ENCODE peak calls at places on chromosomes 2 and 18, in eight cellular contexts. One of them, this sample, is unnamed.

GRCh38 chr2:47354013-47354816 is 48.7 kb upstream of the MSH2 start:
- DNase-seq in H54: peak
- DNase-seq in right cardiac atrium: no peak
- DNase-seq in stimulated activated naive CD8-positive, alpha-beta T cell treated with anti-CD3 and anti-CD28 coated beads, Interleukin-15, Interleukin-2, amounts not matched to agents 100 U/mL and 50 U/mL, for 24 hours: no peak
- DNase-seq in activated naive CD8-positive, alpha-beta T cell treated with anti-CD3 and anti-CD28 coated beads, Interleukin-2, amount 50 U/mL, for 24 hours: no peak
- DNase-seq in mucosa of gallbladder: no peak
- DNase-seq in kidney tubule cell: peak
- DNase-seq in Karpas-422: no peak
- DNase-seq in this sample: no peak

GRCh38 chr2:11750917-11751316 is 4.5 kb downstream of the LPIN1 start:
- DNase-seq in H54: no peak
- DNase-seq in right cardiac atrium: no peak
- DNase-seq in stimulated activated naive CD8-positive, alpha-beta T cell treated with anti-CD3 and anti-CD28 coated beads, Interleukin-15, Interleukin-2, amounts not matched to agents 100 U/mL and 50 U/mL, for 24 hours: peak
- DNase-seq in activated naive CD8-positive, alpha-beta T cell treated with anti-CD3 and anti-CD28 coated beads, Interleukin-2, amount 50 U/mL, for 24 hours: peak
- DNase-seq in mucosa of gallbladder: no peak
- DNase-seq in kidney tubule cell: peak
- DNase-seq in Karpas-422: no peak
- DNase-seq in this sample: peak

GRCh38 chr2:9497017-9497416 is 22.7 kb downstream of the IAH1 start:
- DNase-seq in H54: no peak
- DNase-seq in right cardiac atrium: no peak
- DNase-seq in stimulated activated naive CD8-positive, alpha-beta T cell treated with anti-CD3 and anti-CD28 coated beads, Interleukin-15, Interleukin-2, amounts not matched to agents 100 U/mL and 50 U/mL, for 24 hours: no peak
- DNase-seq in activated naive CD8-positive, alpha-beta T cell treated with anti-CD3 and anti-CD28 coated beads, Interleukin-2, amount 50 U/mL, for 24 hours: no peak
- DNase-seq in mucosa of gallbladder: no peak
- DNase-seq in kidney tubule cell: peak
- DNase-seq in Karpas-422: no peak
- DNase-seq in this sample: no peak

GRCh38 chr2:238513346-238513745 is 86.6 kb downstream of the ASB1 start:
- DNase-seq in H54: peak
- DNase-seq in right cardiac atrium: no peak
- DNase-seq in stimulated activated naive CD8-positive, alpha-beta T cell treated with anti-CD3 and anti-CD28 coated beads, Interleukin-15, Interleukin-2, amounts not matched to agents 100 U/mL and 50 U/mL, for 24 hours: peak
- DNase-seq in activated naive CD8-positive, alpha-beta T cell treated with anti-CD3 and anti-CD28 coated beads, Interleukin-2, amount 50 U/mL, for 24 hours: peak
- DNase-seq in mucosa of gallbladder: no peak
- DNase-seq in kidney tubule cell: peak
- DNase-seq in Karpas-422: peak
- DNase-seq in this sample: peak

GRCh38 chr2:236041616-236042015 is 126.6 kb downstream of the GBX2 start:
- DNase-seq in H54: no peak
- DNase-seq in right cardiac atrium: no peak
- DNase-seq in stimulated activated naive CD8-positive, alpha-beta T cell treated with anti-CD3 and anti-CD28 coated beads, Interleukin-15, Interleukin-2, amounts not matched to agents 100 U/mL and 50 U/mL, for 24 hours: no peak
- DNase-seq in activated naive CD8-positive, alpha-beta T cell treated with anti-CD3 and anti-CD28 coated beads, Interleukin-2, amount 50 U/mL, for 24 hours: no peak
- DNase-seq in mucosa of gallbladder: no peak
- DNase-seq in kidney tubule cell: no peak
- DNase-seq in Karpas-422: no peak
- DNase-seq in this sample: no peak

GRCh38 chr2:217335341-217335966 is 475.6 kb upstream of the TNP1 start:
- DNase-seq in H54: no peak
- DNase-seq in right cardiac atrium: no peak
- DNase-seq in stimulated activated naive CD8-positive, alpha-beta T cell treated with anti-CD3 and anti-CD28 coated beads, Interleukin-15, Interleukin-2, amounts not matched to agents 100 U/mL and 50 U/mL, for 24 hours: no peak
- DNase-seq in activated naive CD8-positive, alpha-beta T cell treated with anti-CD3 and anti-CD28 coated beads, Interleukin-2, amount 50 U/mL, for 24 hours: no peak
- DNase-seq in mucosa of gallbladder: peak
- DNase-seq in kidney tubule cell: peak
- DNase-seq in Karpas-422: no peak
- DNase-seq in this sample: no peak

GRCh38 chr18:2898131-2898640 is 51.4 kb downstream of the EMILIN2 start:
- DNase-seq in H54: peak
- DNase-seq in right cardiac atrium: peak
- DNase-seq in stimulated activated naive CD8-positive, alpha-beta T cell treated with anti-CD3 and anti-CD28 coated beads, Interleukin-15, Interleukin-2, amounts not matched to agents 100 U/mL and 50 U/mL, for 24 hours: no peak
- DNase-seq in activated naive CD8-positive, alpha-beta T cell treated with anti-CD3 and anti-CD28 coated beads, Interleukin-2, amount 50 U/mL, for 24 hours: no peak
- DNase-seq in mucosa of gallbladder: no peak
- DNase-seq in kidney tubule cell: peak
- DNase-seq in Karpas-422: no peak
- DNase-seq in this sample: no peak

GRCh38 chr2:9337901-9338300 is 85.4 kb downstream of the ITGB1BP1 start:
- DNase-seq in H54: no peak
- DNase-seq in right cardiac atrium: no peak
- DNase-seq in stimulated activated naive CD8-positive, alpha-beta T cell treated with anti-CD3 and anti-CD28 coated beads, Interleukin-15, Interleukin-2, amounts not matched to agents 100 U/mL and 50 U/mL, for 24 hours: no peak
- DNase-seq in activated naive CD8-positive, alpha-beta T cell treated with anti-CD3 and anti-CD28 coated beads, Interleukin-2, amount 50 U/mL, for 24 hours: no peak
- DNase-seq in mucosa of gallbladder: no peak
- DNase-seq in kidney tubule cell: no peak
- DNase-seq in Karpas-422: no peak
- DNase-seq in this sample: no peak

GRCh38 chr2:239465017-239466001 is 64.5 kb upstream of the HDAC4 start:
- DNase-seq in H54: peak
- DNase-seq in right cardiac atrium: peak
- DNase-seq in stimulated activated naive CD8-positive, alpha-beta T cell treated with anti-CD3 and anti-CD28 coated beads, Interleukin-15, Interleukin-2, amounts not matched to agents 100 U/mL and 50 U/mL, for 24 hours: no peak
- DNase-seq in activated naive CD8-positive, alpha-beta T cell treated with anti-CD3 and anti-CD28 coated beads, Interleukin-2, amount 50 U/mL, for 24 hours: no peak
- DNase-seq in mucosa of gallbladder: peak
- DNase-seq in kidney tubule cell: peak
- DNase-seq in Karpas-422: no peak
- DNase-seq in this sample: no peak

GRCh38 chr2:136347976-136348375 is 230.0 kb upstream of the CXCR4 start:
- DNase-seq in H54: no peak
- DNase-seq in right cardiac atrium: no peak
- DNase-seq in stimulated activated naive CD8-positive, alpha-beta T cell treated with anti-CD3 and anti-CD28 coated beads, Interleukin-15, Interleukin-2, amounts not matched to agents 100 U/mL and 50 U/mL, for 24 hours: no peak
- DNase-seq in activated naive CD8-positive, alpha-beta T cell treated with anti-CD3 and anti-CD28 coated beads, Interleukin-2, amount 50 U/mL, for 24 hours: no peak
- DNase-seq in mucosa of gallbladder: no peak
- DNase-seq in kidney tubule cell: no peak
- DNase-seq in Karpas-422: no peak
- DNase-seq in this sample: peak

GRCh38 chr2:188269004-188269403 is 22.7 kb upstream of the GULP1 start:
- DNase-seq in H54: no peak
- DNase-seq in right cardiac atrium: no peak
- DNase-seq in stimulated activated naive CD8-positive, alpha-beta T cell treated with anti-CD3 and anti-CD28 coated beads, Interleukin-15, Interleukin-2, amounts not matched to agents 100 U/mL and 50 U/mL, for 24 hours: no peak
- DNase-seq in activated naive CD8-positive, alpha-beta T cell treated with anti-CD3 and anti-CD28 coated beads, Interleukin-2, amount 50 U/mL, for 24 hours: no peak
- DNase-seq in mucosa of gallbladder: no peak
- DNase-seq in kidney tubule cell: no peak
- DNase-seq in Karpas-422: no peak
- DNase-seq in this sample: no peak

GRCh38 chr18:2846638-2847340 is at the start of gene EMILIN2:
- DNase-seq in H54: peak
- DNase-seq in right cardiac atrium: peak
- DNase-seq in stimulated activated naive CD8-positive, alpha-beta T cell treated with anti-CD3 and anti-CD28 coated beads, Interleukin-15, Interleukin-2, amounts not matched to agents 100 U/mL and 50 U/mL, for 24 hours: peak
- DNase-seq in activated naive CD8-positive, alpha-beta T cell treated with anti-CD3 and anti-CD28 coated beads, Interleukin-2, amount 50 U/mL, for 24 hours: peak
- DNase-seq in mucosa of gallbladder: peak
- DNase-seq in kidney tubule cell: peak
- DNase-seq in Karpas-422: peak
- DNase-seq in this sample: peak

GRCh38 chr2:8067784-8068336 is 614.0 kb upstream of the ID2 start:
- DNase-seq in H54: no peak
- DNase-seq in right cardiac atrium: no peak
- DNase-seq in stimulated activated naive CD8-positive, alpha-beta T cell treated with anti-CD3 and anti-CD28 coated beads, Interleukin-15, Interleukin-2, amounts not matched to agents 100 U/mL and 50 U/mL, for 24 hours: no peak
- DNase-seq in activated naive CD8-positive, alpha-beta T cell treated with anti-CD3 and anti-CD28 coated beads, Interleukin-2, amount 50 U/mL, for 24 hours: no peak
- DNase-seq in mucosa of gallbladder: no peak
- DNase-seq in kidney tubule cell: no peak
- DNase-seq in Karpas-422: no peak
- DNase-seq in this sample: no peak

GRCh38 chr2:217622205-217622621 is 380.6 kb downstream of the TNS1 start:
- DNase-seq in H54: no peak
- DNase-seq in right cardiac atrium: no peak
- DNase-seq in stimulated activated naive CD8-positive, alpha-beta T cell treated with anti-CD3 and anti-CD28 coated beads, Interleukin-15, Interleukin-2, amounts not matched to agents 100 U/mL and 50 U/mL, for 24 hours: no peak
- DNase-seq in activated naive CD8-positive, alpha-beta T cell treated with anti-CD3 and anti-CD28 coated beads, Interleukin-2, amount 50 U/mL, for 24 hours: no peak
- DNase-seq in mucosa of gallbladder: peak
- DNase-seq in kidney tubule cell: peak
- DNase-seq in Karpas-422: no peak
- DNase-seq in this sample: peak

GRCh38 chr2:181552808-181553207 is 95.6 kb downstream of the ITGA4 start:
- DNase-seq in H54: no peak
- DNase-seq in right cardiac atrium: no peak
- DNase-seq in stimulated activated naive CD8-positive, alpha-beta T cell treated with anti-CD3 and anti-CD28 coated beads, Interleukin-15, Interleukin-2, amounts not matched to agents 100 U/mL and 50 U/mL, for 24 hours: no peak
- DNase-seq in activated naive CD8-positive, alpha-beta T cell treated with anti-CD3 and anti-CD28 coated beads, Interleukin-2, amount 50 U/mL, for 24 hours: no peak
- DNase-seq in mucosa of gallbladder: no peak
- DNase-seq in kidney tubule cell: peak
- DNase-seq in Karpas-422: no peak
- DNase-seq in this sample: no peak

GRCh38 chr2:42238644-42239288 is 69.6 kb downstream of the EML4 start:
- DNase-seq in H54: no peak
- DNase-seq in right cardiac atrium: no peak
- DNase-seq in stimulated activated naive CD8-positive, alpha-beta T cell treated with anti-CD3 and anti-CD28 coated beads, Interleukin-15, Interleukin-2, amounts not matched to agents 100 U/mL and 50 U/mL, for 24 hours: peak
- DNase-seq in activated naive CD8-positive, alpha-beta T cell treated with anti-CD3 and anti-CD28 coated beads, Interleukin-2, amount 50 U/mL, for 24 hours: peak
- DNase-seq in mucosa of gallbladder: peak
- DNase-seq in kidney tubule cell: peak
- DNase-seq in Karpas-422: peak
- DNase-seq in this sample: peak

GRCh38 chr18:2939317-2939716 is 73.6 kb downstream of the LPIN2 start:
- DNase-seq in H54: no peak
- DNase-seq in right cardiac atrium: no peak
- DNase-seq in stimulated activated naive CD8-positive, alpha-beta T cell treated with anti-CD3 and anti-CD28 coated beads, Interleukin-15, Interleukin-2, amounts not matched to agents 100 U/mL and 50 U/mL, for 24 hours: no peak
- DNase-seq in activated naive CD8-positive, alpha-beta T cell treated with anti-CD3 and anti-CD28 coated beads, Interleukin-2, amount 50 U/mL, for 24 hours: no peak
- DNase-seq in mucosa of gallbladder: peak
- DNase-seq in kidney tubule cell: peak
- DNase-seq in Karpas-422: no peak
- DNase-seq in this sample: no peak

GRCh38 chr2:177165103-177165583 is 47.5 kb upstream of the HNRNPA3 start:
- DNase-seq in H54: no peak
- DNase-seq in right cardiac atrium: peak
- DNase-seq in stimulated activated naive CD8-positive, alpha-beta T cell treated with anti-CD3 and anti-CD28 coated beads, Interleukin-15, Interleukin-2, amounts not matched to agents 100 U/mL and 50 U/mL, for 24 hours: peak
- DNase-seq in activated naive CD8-positive, alpha-beta T cell treated with anti-CD3 and anti-CD28 coated beads, Interleukin-2, amount 50 U/mL, for 24 hours: no peak
- DNase-seq in mucosa of gallbladder: peak
- DNase-seq in kidney tubule cell: peak
- DNase-seq in Karpas-422: peak
- DNase-seq in this sample: peak

GRCh38 chr2:130759906-130760753 is 4.8 kb downstream of the AMER3 start:
- DNase-seq in H54: peak
- DNase-seq in right cardiac atrium: peak
- DNase-seq in stimulated activated naive CD8-positive, alpha-beta T cell treated with anti-CD3 and anti-CD28 coated beads, Interleukin-15, Interleukin-2, amounts not matched to agents 100 U/mL and 50 U/mL, for 24 hours: no peak
- DNase-seq in activated naive CD8-positive, alpha-beta T cell treated with anti-CD3 and anti-CD28 coated beads, Interleukin-2, amount 50 U/mL, for 24 hours: no peak
- DNase-seq in mucosa of gallbladder: no peak
- DNase-seq in kidney tubule cell: peak
- DNase-seq in Karpas-422: no peak
- DNase-seq in this sample: no peak

GRCh38 chr2:65558748-65559147 is 126.3 kb upstream of the SPRED2 start:
- DNase-seq in H54: no peak
- DNase-seq in right cardiac atrium: no peak
- DNase-seq in stimulated activated naive CD8-positive, alpha-beta T cell treated with anti-CD3 and anti-CD28 coated beads, Interleukin-15, Interleukin-2, amounts not matched to agents 100 U/mL and 50 U/mL, for 24 hours: no peak
- DNase-seq in activated naive CD8-positive, alpha-beta T cell treated with anti-CD3 and anti-CD28 coated beads, Interleukin-2, amount 50 U/mL, for 24 hours: no peak
- DNase-seq in mucosa of gallbladder: no peak
- DNase-seq in kidney tubule cell: no peak
- DNase-seq in Karpas-422: no peak
- DNase-seq in this sample: peak

GRCh38 chr18:66724664-66725356 is 120.9 kb upstream of the CDH19 start:
- DNase-seq in H54: no peak
- DNase-seq in right cardiac atrium: peak
- DNase-seq in stimulated activated naive CD8-positive, alpha-beta T cell treated with anti-CD3 and anti-CD28 coated beads, Interleukin-15, Interleukin-2, amounts not matched to agents 100 U/mL and 50 U/mL, for 24 hours: no peak
- DNase-seq in activated naive CD8-positive, alpha-beta T cell treated with anti-CD3 and anti-CD28 coated beads, Interleukin-2, amount 50 U/mL, for 24 hours: no peak
- DNase-seq in mucosa of gallbladder: peak
- DNase-seq in kidney tubule cell: no peak
- DNase-seq in Karpas-422: no peak
- DNase-seq in this sample: no peak

GRCh38 chr2:158482594-158482993 is 25.8 kb downstream of the PKP4 start:
- DNase-seq in H54: no peak
- DNase-seq in right cardiac atrium: no peak
- DNase-seq in stimulated activated naive CD8-positive, alpha-beta T cell treated with anti-CD3 and anti-CD28 coated beads, Interleukin-15, Interleukin-2, amounts not matched to agents 100 U/mL and 50 U/mL, for 24 hours: no peak
- DNase-seq in activated naive CD8-positive, alpha-beta T cell treated with anti-CD3 and anti-CD28 coated beads, Interleukin-2, amount 50 U/mL, for 24 hours: no peak
- DNase-seq in mucosa of gallbladder: no peak
- DNase-seq in kidney tubule cell: peak
- DNase-seq in Karpas-422: no peak
- DNase-seq in this sample: no peak

GRCh38 chr2:109066501-109066900 is 62.5 kb upstream of the SH3RF3 start:
- DNase-seq in H54: no peak
- DNase-seq in right cardiac atrium: no peak
- DNase-seq in stimulated activated naive CD8-positive, alpha-beta T cell treated with anti-CD3 and anti-CD28 coated beads, Interleukin-15, Interleukin-2, amounts not matched to agents 100 U/mL and 50 U/mL, for 24 hours: no peak
- DNase-seq in activated naive CD8-positive, alpha-beta T cell treated with anti-CD3 and anti-CD28 coated beads, Interleukin-2, amount 50 U/mL, for 24 hours: no peak
- DNase-seq in mucosa of gallbladder: no peak
- DNase-seq in kidney tubule cell: no peak
- DNase-seq in Karpas-422: peak
- DNase-seq in this sample: no peak

GRCh38 chr2:232325324-232326273 is 53.0 kb upstream of the ALPP start:
- DNase-seq in H54: no peak
- DNase-seq in right cardiac atrium: peak
- DNase-seq in stimulated activated naive CD8-positive, alpha-beta T cell treated with anti-CD3 and anti-CD28 coated beads, Interleukin-15, Interleukin-2, amounts not matched to agents 100 U/mL and 50 U/mL, for 24 hours: peak
- DNase-seq in activated naive CD8-positive, alpha-beta T cell treated with anti-CD3 and anti-CD28 coated beads, Interleukin-2, amount 50 U/mL, for 24 hours: peak
- DNase-seq in mucosa of gallbladder: peak
- DNase-seq in kidney tubule cell: peak
- DNase-seq in Karpas-422: peak
- DNase-seq in this sample: peak

GRCh38 chr2:215388002-215388728 is 47.7 kb downstream of the FN1 start:
- DNase-seq in H54: no peak
- DNase-seq in right cardiac atrium: no peak
- DNase-seq in stimulated activated naive CD8-positive, alpha-beta T cell treated with anti-CD3 and anti-CD28 coated beads, Interleukin-15, Interleukin-2, amounts not matched to agents 100 U/mL and 50 U/mL, for 24 hours: no peak
- DNase-seq in activated naive CD8-positive, alpha-beta T cell treated with anti-CD3 and anti-CD28 coated beads, Interleukin-2, amount 50 U/mL, for 24 hours: no peak
- DNase-seq in mucosa of gallbladder: no peak
- DNase-seq in kidney tubule cell: no peak
- DNase-seq in Karpas-422: peak
- DNase-seq in this sample: no peak

GRCh38 chr18:2459886-2460285 is 111.4 kb downstream of the METTL4 start:
- DNase-seq in H54: no peak
- DNase-seq in right cardiac atrium: no peak
- DNase-seq in stimulated activated naive CD8-positive, alpha-beta T cell treated with anti-CD3 and anti-CD28 coated beads, Interleukin-15, Interleukin-2, amounts not matched to agents 100 U/mL and 50 U/mL, for 24 hours: no peak
- DNase-seq in activated naive CD8-positive, alpha-beta T cell treated with anti-CD3 and anti-CD28 coated beads, Interleukin-2, amount 50 U/mL, for 24 hours: no peak
- DNase-seq in mucosa of gallbladder: no peak
- DNase-seq in kidney tubule cell: peak
- DNase-seq in Karpas-422: no peak
- DNase-seq in this sample: no peak

GRCh38 chr2:26772064-26773001 is 8.2 kb downstream of the SLC35F6 start:
- DNase-seq in H54: no peak
- DNase-seq in right cardiac atrium: peak
- DNase-seq in stimulated activated naive CD8-positive, alpha-beta T cell treated with anti-CD3 and anti-CD28 coated beads, Interleukin-15, Interleukin-2, amounts not matched to agents 100 U/mL and 50 U/mL, for 24 hours: no peak
- DNase-seq in activated naive CD8-positive, alpha-beta T cell treated with anti-CD3 and anti-CD28 coated beads, Interleukin-2, amount 50 U/mL, for 24 hours: no peak
- DNase-seq in mucosa of gallbladder: peak
- DNase-seq in kidney tubule cell: peak
- DNase-seq in Karpas-422: no peak
- DNase-seq in this sample: no peak

GRCh38 chr2:95158891-95159619 is 593 bp downstream of the ZNF514 start:
- DNase-seq in H54: peak
- DNase-seq in right cardiac atrium: peak
- DNase-seq in stimulated activated naive CD8-positive, alpha-beta T cell treated with anti-CD3 and anti-CD28 coated beads, Interleukin-15, Interleukin-2, amounts not matched to agents 100 U/mL and 50 U/mL, for 24 hours: peak
- DNase-seq in activated naive CD8-positive, alpha-beta T cell treated with anti-CD3 and anti-CD28 coated beads, Interleukin-2, amount 50 U/mL, for 24 hours: peak
- DNase-seq in mucosa of gallbladder: peak
- DNase-seq in kidney tubule cell: peak
- DNase-seq in Karpas-422: peak
- DNase-seq in this sample: peak

GRCh38 chr18:79547413-79548076 is 132.1 kb upstream of the CTDP1 start:
- DNase-seq in H54: no peak
- DNase-seq in right cardiac atrium: peak
- DNase-seq in stimulated activated naive CD8-positive, alpha-beta T cell treated with anti-CD3 and anti-CD28 coated beads, Interleukin-15, Interleukin-2, amounts not matched to agents 100 U/mL and 50 U/mL, for 24 hours: no peak
- DNase-seq in activated naive CD8-positive, alpha-beta T cell treated with anti-CD3 and anti-CD28 coated beads, Interleukin-2, amount 50 U/mL, for 24 hours: no peak
- DNase-seq in mucosa of gallbladder: no peak
- DNase-seq in kidney tubule cell: no peak
- DNase-seq in Karpas-422: no peak
- DNase-seq in this sample: no peak

GRCh38 chr2:240400319-240401161 is 34.9 kb upstream of the GPC1 start:
- DNase-seq in H54: no peak
- DNase-seq in right cardiac atrium: no peak
- DNase-seq in stimulated activated naive CD8-positive, alpha-beta T cell treated with anti-CD3 and anti-CD28 coated beads, Interleukin-15, Interleukin-2, amounts not matched to agents 100 U/mL and 50 U/mL, for 24 hours: peak
- DNase-seq in activated naive CD8-positive, alpha-beta T cell treated with anti-CD3 and anti-CD28 coated beads, Interleukin-2, amount 50 U/mL, for 24 hours: no peak
- DNase-seq in mucosa of gallbladder: no peak
- DNase-seq in kidney tubule cell: no peak
- DNase-seq in Karpas-422: no peak
- DNase-seq in this sample: no peak

GRCh38 chr2:156340818-156341481 is 8.4 kb upstream of the NR4A2 start:
- DNase-seq in H54: no peak
- DNase-seq in right cardiac atrium: no peak
- DNase-seq in stimulated activated naive CD8-positive, alpha-beta T cell treated with anti-CD3 and anti-CD28 coated beads, Interleukin-15, Interleukin-2, amounts not matched to agents 100 U/mL and 50 U/mL, for 24 hours: peak
- DNase-seq in activated naive CD8-positive, alpha-beta T cell treated with anti-CD3 and anti-CD28 coated beads, Interleukin-2, amount 50 U/mL, for 24 hours: peak
- DNase-seq in mucosa of gallbladder: no peak
- DNase-seq in kidney tubule cell: no peak
- DNase-seq in Karpas-422: peak
- DNase-seq in this sample: peak

GRCh38 chr2:112836695-112837117 is at the start of gene IL1B:
- DNase-seq in H54: no peak
- DNase-seq in right cardiac atrium: no peak
- DNase-seq in stimulated activated naive CD8-positive, alpha-beta T cell treated with anti-CD3 and anti-CD28 coated beads, Interleukin-15, Interleukin-2, amounts not matched to agents 100 U/mL and 50 U/mL, for 24 hours: no peak
- DNase-seq in activated naive CD8-positive, alpha-beta T cell treated with anti-CD3 and anti-CD28 coated beads, Interleukin-2, amount 50 U/mL, for 24 hours: no peak
- DNase-seq in mucosa of gallbladder: no peak
- DNase-seq in kidney tubule cell: peak
- DNase-seq in Karpas-422: peak
- DNase-seq in this sample: no peak

GRCh38 chr2:10884530-10885478 is 26.9 kb upstream of the KCNF1 start:
- DNase-seq in H54: no peak
- DNase-seq in right cardiac atrium: no peak
- DNase-seq in stimulated activated naive CD8-positive, alpha-beta T cell treated with anti-CD3 and anti-CD28 coated beads, Interleukin-15, Interleukin-2, amounts not matched to agents 100 U/mL and 50 U/mL, for 24 hours: no peak
- DNase-seq in activated naive CD8-positive, alpha-beta T cell treated with anti-CD3 and anti-CD28 coated beads, Interleukin-2, amount 50 U/mL, for 24 hours: no peak
- DNase-seq in mucosa of gallbladder: no peak
- DNase-seq in kidney tubule cell: no peak
- DNase-seq in Karpas-422: no peak
- DNase-seq in this sample: no peak